ENCODE peak calls at places on chromosomes 5 and 9, in six cellular contexts. One of them, this sample, is unnamed.

GRCh38 chr9:77997611-77998349 is 33.8 kb downstream of the GNAQ start:
- DNase-seq in fibroblast of lung: peak; percentile 46
- DNase-seq in IMR-90: peak; percentile 34
- DNase-seq in tibial artery: no peak
- DNase-seq in Peyer's patch: no peak
- DNase-seq in OCI-LY7: no peak
- DNase-seq in this sample: no peak

GRCh38 chr5:80406980-80407734 is 707 bp upstream of the ZFYVE16 start:
- DNase-seq in fibroblast of lung: peak; percentile 40
- DNase-seq in IMR-90: peak; percentile 1
- DNase-seq in tibial artery: peak; percentile 65
- DNase-seq in Peyer's patch: peak; percentile 50
- DNase-seq in OCI-LY7: peak; percentile 15
- DNase-seq in this sample: peak; percentile 38

GRCh38 chr5:147818290-147818689 is 13.2 kb downstream of the SPINK1 start:
- DNase-seq in fibroblast of lung: peak; percentile 20
- DNase-seq in IMR-90: no peak
- DNase-seq in tibial artery: no peak
- DNase-seq in Peyer's patch: no peak
- DNase-seq in OCI-LY7: no peak
- DNase-seq in this sample: no peak

GRCh38 chr5:72237415-72237814 is 82.6 kb downstream of the MRPS27 start:
- DNase-seq in fibroblast of lung: peak; percentile 31
- DNase-seq in IMR-90: no peak
- DNase-seq in tibial artery: no peak
- DNase-seq in Peyer's patch: no peak
- DNase-seq in OCI-LY7: no peak
- DNase-seq in this sample: peak; percentile 18

GRCh38 chr9:80952523-80952922 is 736.8 kb downstream of the TLE1 start:
- DNase-seq in fibroblast of lung: no peak
- DNase-seq in IMR-90: no peak
- DNase-seq in tibial artery: no peak
- DNase-seq in Peyer's patch: no peak
- DNase-seq in OCI-LY7: no peak
- DNase-seq in this sample: no peak

GRCh38 chr5:177354256-177354655 is 2.8 kb upstream of the LMAN2 start:
- DNase-seq in fibroblast of lung: no peak
- DNase-seq in IMR-90: no peak
- DNase-seq in tibial artery: no peak
- DNase-seq in Peyer's patch: no peak
- DNase-seq in OCI-LY7: no peak
- DNase-seq in this sample: no peak

GRCh38 chr9:74497750-74498615 is 848 bp downstream of the RORB start:
- DNase-seq in fibroblast of lung: peak; percentile 34
- DNase-seq in IMR-90: no peak
- DNase-seq in tibial artery: peak; percentile 68
- DNase-seq in Peyer's patch: peak; percentile 50
- DNase-seq in OCI-LY7: no peak
- DNase-seq in this sample: peak; percentile 10

GRCh38 chr5:174723979-174724483 is 351 bp upstream of the MSX2 start:
- DNase-seq in fibroblast of lung: peak; percentile 31
- DNase-seq in IMR-90: no peak
- DNase-seq in tibial artery: no peak
- DNase-seq in Peyer's patch: no peak
- DNase-seq in OCI-LY7: no peak
- DNase-seq in this sample: no peak

GRCh38 chr5:100794844-100795243 is 108.2 kb downstream of the ST8SIA4 start:
- DNase-seq in fibroblast of lung: no peak
- DNase-seq in IMR-90: no peak
- DNase-seq in tibial artery: no peak
- DNase-seq in Peyer's patch: no peak
- DNase-seq in OCI-LY7: no peak
- DNase-seq in this sample: no peak

GRCh38 chr5:60961685-60962084 is 16.7 kb downstream of the NDUFAF2 start:
- DNase-seq in fibroblast of lung: peak; percentile 70
- DNase-seq in IMR-90: peak; percentile 61
- DNase-seq in tibial artery: no peak
- DNase-seq in Peyer's patch: no peak
- DNase-seq in OCI-LY7: no peak
- DNase-seq in this sample: peak; percentile 33

GRCh38 chr5:7395432-7396168 is at the start of gene ADCY2:
- DNase-seq in fibroblast of lung: no peak
- DNase-seq in IMR-90: no peak
- DNase-seq in tibial artery: no peak
- DNase-seq in Peyer's patch: no peak
- DNase-seq in OCI-LY7: no peak
- DNase-seq in this sample: no peak

GRCh38 chr5:159444441-159445082 is 114.3 kb upstream of the IL12B start:
- DNase-seq in fibroblast of lung: peak; percentile 72
- DNase-seq in IMR-90: peak; percentile 69
- DNase-seq in tibial artery: no peak
- DNase-seq in Peyer's patch: no peak
- DNase-seq in OCI-LY7: peak; percentile 31
- DNase-seq in this sample: peak; percentile 77

GRCh38 chr5:172411423-172412111 is 42.8 kb downstream of the SH3PXD2B start:
- DNase-seq in fibroblast of lung: peak; percentile 88
- DNase-seq in IMR-90: peak; percentile 48
- DNase-seq in tibial artery: no peak
- DNase-seq in Peyer's patch: no peak
- DNase-seq in OCI-LY7: no peak
- DNase-seq in this sample: no peak

GRCh38 chr5:6291961-6292360 is 86.4 kb downstream of the MED10 start:
- DNase-seq in fibroblast of lung: no peak
- DNase-seq in IMR-90: no peak
- DNase-seq in tibial artery: no peak
- DNase-seq in Peyer's patch: no peak
- DNase-seq in OCI-LY7: peak; percentile 28
- DNase-seq in this sample: no peak

GRCh38 chr9:70408393-70409040 is 5.9 kb downstream of the KLF9 start:
- DNase-seq in fibroblast of lung: no peak
- DNase-seq in IMR-90: no peak
- DNase-seq in tibial artery: no peak
- DNase-seq in Peyer's patch: no peak
- DNase-seq in OCI-LY7: no peak
- DNase-seq in this sample: no peak

GRCh38 chr5:53120165-53120564 is 10.6 kb upstream of the MOCS2 start:
- DNase-seq in fibroblast of lung: no peak
- DNase-seq in IMR-90: no peak
- DNase-seq in tibial artery: no peak
- DNase-seq in Peyer's patch: no peak
- DNase-seq in OCI-LY7: no peak
- DNase-seq in this sample: no peak

GRCh38 chr9:91395553-91396470 is 27.8 kb downstream of the NFIL3 start:
- DNase-seq in fibroblast of lung: peak; percentile 89
- DNase-seq in IMR-90: peak; percentile 93
- DNase-seq in tibial artery: no peak
- DNase-seq in Peyer's patch: no peak
- DNase-seq in OCI-LY7: peak; percentile 7
- DNase-seq in this sample: peak; percentile 83

GRCh38 chr9:89555426-89556375 is 49.1 kb upstream of the GADD45G start:
- DNase-seq in fibroblast of lung: no peak
- DNase-seq in IMR-90: no peak
- DNase-seq in tibial artery: no peak
- DNase-seq in Peyer's patch: no peak
- DNase-seq in OCI-LY7: peak; percentile 81
- DNase-seq in this sample: no peak

GRCh38 chr5:3411363-3411762 is 184.3 kb upstream of the IRX1 start:
- DNase-seq in fibroblast of lung: no peak
- DNase-seq in IMR-90: no peak
- DNase-seq in tibial artery: no peak
- DNase-seq in Peyer's patch: no peak
- DNase-seq in OCI-LY7: no peak
- DNase-seq in this sample: no peak

GRCh38 chr5:3417376-3417943 is 178.2 kb upstream of the IRX1 start:
- DNase-seq in fibroblast of lung: no peak
- DNase-seq in IMR-90: no peak
- DNase-seq in tibial artery: no peak
- DNase-seq in Peyer's patch: no peak
- DNase-seq in OCI-LY7: no peak
- DNase-seq in this sample: no peak

GRCh38 chr5:3414371-3414770 is 181.3 kb upstream of the IRX1 start:
- DNase-seq in fibroblast of lung: no peak
- DNase-seq in IMR-90: no peak
- DNase-seq in tibial artery: no peak
- DNase-seq in Peyer's patch: no peak
- DNase-seq in OCI-LY7: no peak
- DNase-seq in this sample: no peak

GRCh38 chr5:3412146-3412545 is 183.5 kb upstream of the IRX1 start:
- DNase-seq in fibroblast of lung: no peak
- DNase-seq in IMR-90: no peak
- DNase-seq in tibial artery: no peak
- DNase-seq in Peyer's patch: no peak
- DNase-seq in OCI-LY7: no peak
- DNase-seq in this sample: no peak
- H3K4me3 ChIP-seq in fibroblast of lung: no peak overlapping the region
- H3K4me3 ChIP-seq in IMR-90: no peak overlapping the region
- H3K4me3 ChIP-seq in tibial artery: no peak overlapping the region
- H3K4me3 ChIP-seq in Peyer's patch: no peak overlapping the region
- H3K4me3 ChIP-seq in OCI-LY7: no peak overlapping the region
- H3K4me3 ChIP-seq in this sample: no peak overlapping the region

GRCh38 chr5:10689391-10690081 is 71.5 kb downstream of the DAP start:
- DNase-seq in fibroblast of lung: no peak
- DNase-seq in IMR-90: peak; percentile 46
- DNase-seq in tibial artery: peak; percentile 27
- DNase-seq in Peyer's patch: no peak
- DNase-seq in OCI-LY7: peak; percentile 40
- DNase-seq in this sample: no peak
- TF ChIP-seq CTCF in fibroblast of lung: peak; percentile 34
- TF ChIP-seq CTCF in IMR-90: peak; percentile 31
- TF ChIP-seq CTCF in tibial artery: no peak
- TF ChIP-seq CTCF in Peyer's patch: no peak
- TF ChIP-seq CTCF in OCI-LY7: peak; percentile 71
- TF ChIP-seq CTCF in this sample: peak; percentile 10

DNA sequence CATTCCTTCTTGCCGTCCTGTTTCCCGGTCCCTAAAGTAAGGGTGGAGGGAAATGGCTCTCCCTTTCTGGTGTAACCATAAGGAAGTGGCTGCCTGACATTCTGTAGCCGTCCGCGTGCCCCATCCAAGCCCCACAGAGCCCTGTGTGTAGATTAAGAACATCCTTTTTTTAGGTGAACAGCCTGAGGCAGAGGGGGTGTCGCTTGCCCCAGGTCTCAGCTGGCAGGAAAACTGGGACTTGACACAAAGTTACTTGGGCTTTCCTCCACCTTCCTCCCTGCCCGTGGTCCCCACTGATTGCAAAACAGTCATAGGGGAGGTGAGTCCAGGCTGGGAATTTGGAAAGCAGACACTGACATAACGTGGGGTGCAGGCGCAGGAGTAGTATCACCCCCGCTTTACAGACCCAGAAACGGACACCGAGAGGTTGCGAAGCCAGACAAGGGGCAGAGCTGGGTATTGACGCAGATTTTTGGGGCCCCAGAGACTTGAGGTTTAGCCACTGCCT is 22.8 kb downstream of the C9orf50 start:
- DNase-seq in fibroblast of lung: no peak
- DNase-seq in IMR-90: no peak
- DNase-seq in tibial artery: no peak
- DNase-seq in Peyer's patch: no peak
- DNase-seq in OCI-LY7: no peak
- DNase-seq in this sample: no peak
- H3K4me3 ChIP-seq in fibroblast of lung: no peak overlapping the region
- H3K4me3 ChIP-seq in IMR-90: no peak overlapping the region
- H3K4me3 ChIP-seq in tibial artery: no peak overlapping the region
- H3K4me3 ChIP-seq in Peyer's patch: no peak overlapping the region
- H3K4me3 ChIP-seq in OCI-LY7: no peak overlapping the region
- H3K4me3 ChIP-seq in this sample: peak overlapping the region; percentile 38

GRCh38 chr5:131533844-131534243 is 101.2 kb downstream of the RAPGEF6 start:
- DNase-seq in fibroblast of lung: no peak
- DNase-seq in IMR-90: no peak
- DNase-seq in tibial artery: no peak
- DNase-seq in Peyer's patch: no peak
- DNase-seq in OCI-LY7: no peak
- DNase-seq in this sample: no peak
- TF ChIP-seq CTCF in fibroblast of lung: peak; percentile 22
- TF ChIP-seq CTCF in IMR-90: no peak
- TF ChIP-seq CTCF in tibial artery: no peak
- TF ChIP-seq CTCF in Peyer's patch: no peak
- TF ChIP-seq CTCF in OCI-LY7: peak; percentile 38
- TF ChIP-seq CTCF in this sample: peak; percentile 1

DNA sequence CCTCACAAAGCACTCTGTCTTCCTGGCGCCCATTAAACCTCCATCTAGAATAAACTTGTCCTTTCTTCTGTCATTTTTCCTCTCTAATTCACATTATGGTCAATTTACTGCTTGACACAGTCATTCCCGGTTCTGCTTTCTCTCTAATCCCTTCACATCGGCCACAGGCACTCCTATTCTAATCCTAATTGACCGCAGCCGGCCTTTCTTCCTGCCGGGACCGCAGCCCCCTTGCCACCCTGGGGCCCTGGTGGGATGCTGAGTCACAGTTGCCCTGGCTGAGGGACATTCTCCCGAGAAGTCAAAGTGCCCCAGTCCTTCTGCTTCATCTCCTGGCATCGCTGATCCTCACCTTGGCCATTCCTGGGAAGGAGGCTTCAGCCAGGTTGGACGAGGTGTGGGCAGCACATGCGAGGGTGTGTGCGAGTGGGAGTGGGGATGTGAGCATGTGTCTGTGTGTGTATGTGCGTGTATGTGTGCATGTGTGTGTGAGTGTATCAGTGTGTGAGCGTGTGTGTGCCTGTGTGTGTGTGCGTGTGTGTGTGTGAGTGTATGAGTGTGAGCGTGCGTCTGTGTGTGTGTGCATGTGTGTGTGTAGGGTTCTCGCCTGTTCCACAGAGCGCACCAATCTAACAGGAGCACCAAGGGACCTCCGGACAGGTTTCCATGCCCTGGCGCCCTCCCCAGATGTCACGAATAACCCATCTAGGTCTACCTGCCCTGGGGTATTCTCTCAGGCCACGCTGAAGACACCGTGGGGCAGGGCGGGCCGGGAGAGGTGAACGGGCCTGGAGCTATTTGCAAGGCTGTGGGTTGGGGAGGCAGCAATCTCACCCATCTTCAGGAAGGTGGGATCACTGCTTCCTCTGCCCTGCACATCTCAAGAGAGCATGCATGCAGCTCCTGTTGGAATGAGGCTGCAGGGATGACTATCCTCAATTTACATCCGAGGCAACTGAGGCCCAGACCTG is 191.2 kb downstream of the PAX5 start:
- DNase-seq in fibroblast of lung: no peak
- DNase-seq in IMR-90: no peak
- DNase-seq in tibial artery: no peak
- DNase-seq in Peyer's patch: no peak
- DNase-seq in OCI-LY7: no peak
- DNase-seq in this sample: no peak
- H3K4me3 ChIP-seq in fibroblast of lung: no peak overlapping the region
- H3K4me3 ChIP-seq in IMR-90: no peak overlapping the region
- H3K4me3 ChIP-seq in tibial artery: no peak overlapping the region
- H3K4me3 ChIP-seq in Peyer's patch: no peak overlapping the region
- H3K4me3 ChIP-seq in OCI-LY7: no peak overlapping the region
- H3K4me3 ChIP-seq in this sample: no peak overlapping the region

This sample was measured in foreskin fibroblast.